ENCODE peak calls at places on chromosomes 1 and 21, in five cellular contexts. O is tibial nerve, R is epithelial cell of esophagus, K is choroid plexus epithelial cell, P is endodermal cell. M is an unnamed sample.
A peak's percentile ranks its signal among the peaks of the same experiment; 100 is the strongest.

GRCh38 chr1:42949312-42950145 is 9.1 kb downstream of the SLC2A1 start:
- DNase-seq in O (no peak), R (no peak), K (no peak), P (no peak), M (no peak)

GRCh38 chr1:164578474-164579200 is 19.7 kb downstream of the PBX1 start:
- DNase-seq in O (no peak), R (no peak), K (no peak), P (peak; percentile 76), M (no peak)

GRCh38 chr1:110897685-110898084 is 24.7 kb downstream of the CD53 start:
- DNase-seq in O (no peak), R (no peak), K (no peak), P (no peak), M (no peak)

GRCh38 chr1:11736746-11737639 is 1.1 kb downstream of the AGTRAP start:
- DNase-seq in O (peak; percentile 44), R (peak; percentile 95), K (peak; percentile 85), P (peak; percentile 87), M (peak; percentile 71)

GRCh38 chr21:29501451-29501850 is 202.7 kb downstream of the BACH1 start:
- DNase-seq in O (no peak), R (no peak), K (peak; percentile 91), P (no peak), M (no peak)

GRCh38 chr1:221347706-221348105 is 394.2 kb downstream of the DUSP10 start:
- DNase-seq in O (no peak), R (peak; percentile 58), K (no peak), P (no peak), M (no peak)

GRCh38 chr1:16204634-16205332 is 7.7 kb downstream of the ARHGEF19 start:
- DNase-seq in O (no peak), R (peak; percentile 49), K (peak; percentile 47), P (peak; percentile 88), M (no peak)

GRCh38 chr21:32281531-32281930 is 2.7 kb upstream of the MIS18A start:
- DNase-seq in O (no peak), R (no peak), K (no peak), P (no peak), M (no peak)

GRCh38 chr1:187654635-187655034 is 825.9 kb downstream of the PLA2G4A start:
- DNase-seq in O (no peak), R (peak; percentile 22), K (no peak), P (no peak), M (no peak)

GRCh38 chr1:106879538-106879937 is 176.9 kb upstream of the PRMT6 start:
- DNase-seq in O (no peak), R (peak; percentile 60), K (peak; percentile 0), P (no peak), M (no peak)

GRCh38 chr1:221740260-221740830 is 1.5 kb downstream of the DUSP10 start:
- DNase-seq in O (no peak), R (no peak), K (no peak), P (peak; percentile 52), M (no peak)

GRCh38 chr21:43937898-43938309 is 72.9 kb downstream of the AGPAT3 start:
- DNase-seq in O (no peak), R (no peak), K (no peak), P (no peak), M (no peak)

GRCh38 chr1:162485236-162485635 is 12.4 kb upstream of the UHMK1 start:
- DNase-seq in O (no peak), R (peak; percentile 32), K (peak; percentile 28), P (no peak), M (no peak)

GRCh38 chr1:22745675-22746585 is 35.3 kb downstream of the EPHB2 start:
- DNase-seq in O (no peak), R (peak; percentile 76), K (peak; percentile 62), P (no peak), M (peak; percentile 83)

GRCh38 chr21:37459575-37459974 is 93.0 kb downstream of the DYRK1A start:
- DNase-seq in O (no peak), R (no peak), K (peak; percentile 73), P (no peak), M (no peak)

GRCh38 chr1:21764615-21765423 is 18.1 kb downstream of the USP48 start:
- DNase-seq in O (peak; percentile 63), R (peak; percentile 82), K (peak; percentile 72), P (peak; percentile 69), M (peak; percentile 94)

GRCh38 chr1:83559090-83559489 is 439.8 kb downstream of the TTLL7 start:
- DNase-seq in O (no peak), R (no peak), K (no peak), P (no peak), M (no peak)

GRCh38 chr1:31602081-31602480 is 15.4 kb upstream of the HCRTR1 start:
- DNase-seq in O (no peak), R (no peak), K (no peak), P (no peak), M (no peak)

GRCh38 chr1:87224209-87224608 is 104.5 kb upstream of the LMO4 start:
- DNase-seq in O (no peak), R (peak; percentile 98), K (peak; percentile 98), P (no peak), M (no peak)

GRCh38 chr1:96520542-96520941 is 201.0 kb upstream of the PTBP2 start:
- DNase-seq in O (peak; percentile 59), R (no peak), K (peak; percentile 20), P (no peak), M (no peak)

GRCh38 chr1:106755682-106756406 is 300.6 kb upstream of the PRMT6 start:
- DNase-seq in O (no peak), R (peak; percentile 80), K (peak; percentile 64), P (no peak), M (no peak)

GRCh38 chr1:31815752-31816484 is at the start of gene SPOCD1:
- DNase-seq in O (peak; percentile 55), R (peak; percentile 85), K (peak; percentile 86), P (peak; percentile 99), M (peak; percentile 82)

GRCh38 chr1:178723541-178723940 is 1.5 kb upstream of the RALGPS2 start:
- DNase-seq in O (no peak), R (peak; percentile 59), K (peak; percentile 39), P (no peak), M (no peak)

GRCh38 chr1:25692560-25692959 is 76.0 kb downstream of the MAN1C1 start:
- DNase-seq in O (no peak), R (no peak), K (no peak), P (peak; percentile 89), M (no peak)

GRCh38 chr1:3688356-3688755 is 36.0 kb downstream of the TP73 start:
- DNase-seq in O (no peak), R (peak; percentile 43), K (peak; percentile 16), P (peak; percentile 88), M (no peak)

GRCh38 chr1:77900687-77901293 is 12.4 kb downstream of the NEXN start:
- DNase-seq in O (peak; percentile 30), R (peak; percentile 77), K (peak; percentile 87), P (peak; percentile 75), M (no peak)

GRCh38 chr1:76040327-76040868 is 34.1 kb upstream of the ST6GALNAC3 start:
- DNase-seq in O (no peak), R (no peak), K (peak; percentile 58), P (peak; percentile 71), M (no peak)

GRCh38 chr1:175201061-175201508 is 8.5 kb upstream of the KIAA0040 start:
- DNase-seq in O (no peak), R (no peak), K (no peak), P (no peak), M (no peak)

GRCh38 chr1:48092401-48092800 is 95.2 kb upstream of the TRABD2B start:
- DNase-seq in O (no peak), R (no peak), K (no peak), P (peak; percentile 24), M (no peak)

GRCh38 chr1:230894664-230895063 is 26.3 kb upstream of the C1orf198 start:
- DNase-seq in O (no peak), R (no peak), K (no peak), P (no peak), M (no peak)

GRCh38 chr1:65904681-65905083 is 112.0 kb downstream of the PDE4B start:
- DNase-seq in O (no peak), R (peak; percentile 2), K (peak; percentile 14), P (no peak), M (no peak)

GRCh38 chr1:119827010-119827409 is 15.8 kb upstream of the REG4 start:
- DNase-seq in O (no peak), R (peak; percentile 8), K (no peak), P (no peak), M (no peak)
- TF ChIP-seq CTCF in O (no peak), R (peak; percentile 49), K (peak; percentile 46), P (peak; percentile 78), M (peak; percentile 77)

GRCh38 chr1:18743233-18743632 is 112.6 kb downstream of the PAX7 start:
- DNase-seq in O (no peak), R (no peak), K (no peak), P (peak; percentile 88), M (peak; percentile 3)

GRCh38 chr1:18750600-18750999 is 108.9 kb downstream of the TAS1R2 start:
- DNase-seq in O (no peak), R (no peak), K (no peak), P (no peak), M (no peak)

GRCh38 chr1:18748435-18748834 is 111.0 kb downstream of the TAS1R2 start:
- DNase-seq in O (no peak), R (peak; percentile 6), K (no peak), P (no peak), M (no peak)

GRCh38 chr1:18749569-18749968 is 109.9 kb downstream of the TAS1R2 start:
- DNase-seq in O (no peak), R (no peak), K (no peak), P (no peak), M (no peak)

GRCh38 chr1:18746981-18747380 is 112.5 kb downstream of the TAS1R2 start:
- DNase-seq in O (no peak), R (no peak), K (no peak), P (no peak), M (peak; percentile 12)
- TF ChIP-seq CTCF in O (no peak), R (no peak), K (no peak), P (no peak), M (no peak)

GRCh38 chr1:151518936-151519335 is 7.7 kb downstream of the CGN start:
- DNase-seq in O (no peak), R (no peak), K (no peak), P (no peak), M (no peak)

GRCh38 chr1:151519667-151520066 is 8.5 kb downstream of the CGN start:
- DNase-seq in O (no peak), R (no peak), K (no peak), P (no peak), M (no peak)

GRCh38 chr1:151523331-151523730 is 12.1 kb downstream of the CGN start:
- DNase-seq in O (no peak), R (no peak), K (no peak), P (no peak), M (no peak)

GRCh38 chr1:151518431-151518830 is 7.2 kb downstream of the CGN start:
- DNase-seq in O (no peak), R (no peak), K (no peak), P (no peak), M (no peak)

DNA sequence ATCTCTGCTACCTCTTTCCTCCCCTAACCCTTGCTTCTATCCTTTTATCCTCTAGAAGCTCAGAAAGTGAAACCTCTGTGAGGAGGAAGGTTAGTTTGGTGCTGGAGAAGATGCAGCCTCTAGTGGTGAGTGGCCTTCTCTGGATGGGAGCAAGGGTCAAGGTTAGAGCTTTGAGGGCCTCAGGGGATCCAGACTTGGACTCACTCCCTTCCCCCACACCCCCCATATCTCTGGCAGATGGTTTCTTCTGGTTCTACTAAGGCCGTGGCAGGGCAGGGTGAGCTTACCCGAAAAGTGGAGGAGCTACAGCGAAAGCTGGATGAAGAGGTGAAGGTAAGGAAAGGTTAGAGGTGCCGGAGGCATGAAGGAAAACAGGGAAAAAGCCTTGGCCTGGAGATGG is 9.2 kb downstream of the CGN start:
- DNase-seq in O (no peak), R (no peak), K (no peak), P (no peak), M (no peak)
- TF ChIP-seq CTCF in O (no peak), R (no peak), K (peak; percentile 26), P (peak; percentile 64), M (no peak)

GRCh38 chr1:184986250-184986649 is 11.9 kb upstream of the NIBAN1 start:
- DNase-seq in O (no peak), R (peak; percentile 57), K (peak; percentile 76), P (no peak), M (no peak)
- TF ChIP-seq CTCF in O (no peak), R (peak; percentile 46), K (peak; percentile 71), P (peak; percentile 58), M (no peak)

M was measured in CD14-positive monocyte.